ENCODE peak calls at places on chromosomes 6 and 20, in seven cellular contexts. P is HepG2, S is SK-N-SH, N is HCT116, F is GM12878, K is H1, M is K562. Q is an unnamed sample.

GRCh38 chr6:125868252-125868651 is 77.5 kb downstream of the NCOA7 start:
- DNase-seq in P (no peak), S (no peak), N (no peak), F (no peak), K (no peak), M (no peak), Q (no peak)

GRCh38 chr6:105207524-105208269 is 27.9 kb upstream of the POPDC3 start:
- DNase-seq in P (no peak), S (no peak), N (no peak), F (no peak), K (no peak), M (no peak), Q (no peak)

GRCh38 chr6:53066874-53067273 is 1.7 kb downstream of the FBXO9 start:
- DNase-seq in P (no peak), S (no peak), N (no peak), F (no peak), K (no peak), M (no peak), Q (no peak)

GRCh38 chr6:24658573-24659511 is 7.9 kb downstream of the TDP2 start:
- DNase-seq in P (no peak), S (no peak), N (no peak), F (no peak), K (no peak), M (peak), Q (no peak)

GRCh38 chr6:19986691-19987438 is 149.7 kb downstream of the ID4 start:
- DNase-seq in P (no peak), S (no peak), N (no peak), F (no peak), K (no peak), M (no peak), Q (no peak)

GRCh38 chr20:61918548-61918947 is 147.1 kb downstream of the TAF4 start:
- DNase-seq in P (no peak), S (no peak), N (no peak), F (no peak), K (no peak), M (no peak), Q (no peak)

GRCh38 chr6:14896475-14896874 is 349.4 kb upstream of the JARID2 start:
- DNase-seq in P (no peak), S (no peak), N (no peak), F (no peak), K (no peak), M (no peak), Q (no peak)

GRCh38 chr6:42443312-42444075 is 8.2 kb downstream of the TRERF1 start:
- DNase-seq in P (no peak), S (no peak), N (no peak), F (no peak), K (no peak), M (no peak), Q (no peak)

DNA sequence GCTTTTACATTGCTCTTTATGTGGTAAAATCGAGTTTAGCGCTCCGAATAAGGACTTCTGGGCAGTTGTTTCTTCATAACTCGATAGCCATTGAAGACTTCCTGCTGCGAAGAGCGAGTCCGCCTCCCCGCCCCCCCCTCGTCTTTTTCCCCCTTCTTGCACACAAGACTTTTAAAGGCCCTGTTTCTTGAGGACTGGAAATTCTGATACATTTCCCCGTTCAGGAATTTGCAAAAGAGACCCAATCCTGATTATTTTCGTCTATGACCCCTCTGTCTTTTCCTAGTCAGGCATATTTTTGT is 1.6 kb upstream of the CITED2 start:
- DNase-seq in P (no peak), S (no peak), N (no peak), F (peak), K (no peak), M (peak), Q (no peak)
- TF ChIP-seq JUND in P (no peak), S (no peak), N (no peak), F (no peak), K (no peak), M (no peak), Q (no peak)

GRCh38 chr6:38603966-38604365 is 35.8 kb downstream of the BTBD9 start:
- DNase-seq in P (no peak), S (no peak), N (no peak), F (no peak), K (no peak), M (no peak), Q (peak)
- TF ChIP-seq JUND in P (no peak), S (no peak), N (no peak), F (no peak), K (no peak), M (no peak), Q (no peak)

GRCh38 chr6:166032366-166033171 is 135.1 kb downstream of the TBXT start:
- DNase-seq in P (no peak), S (peak), N (peak), F (no peak), K (no peak), M (no peak), Q (peak)
- TF ChIP-seq JUND in P (no peak), S (no peak), N (no peak), F (no peak), K (no peak), M (no peak), Q (no peak)

GRCh38 chr6:137313928-137314855 is 95.0 kb upstream of the IFNGR1 start:
- DNase-seq in P (peak), S (peak), N (peak), F (peak), K (no peak), M (peak), Q (peak)

GRCh38 chr6:137311940-137312339 is 92.8 kb upstream of the IFNGR1 start:
- DNase-seq in P (no peak), S (no peak), N (no peak), F (no peak), K (no peak), M (no peak), Q (no peak)

GRCh38 chr6:137313211-137313610 is 94.0 kb upstream of the IFNGR1 start:
- DNase-seq in P (no peak), S (no peak), N (no peak), F (no peak), K (no peak), M (no peak), Q (no peak)

GRCh38 chr6:137316626-137317025 is 97.4 kb upstream of the IFNGR1 start:
- DNase-seq in P (no peak), S (no peak), N (no peak), F (no peak), K (no peak), M (no peak), Q (no peak)

GRCh38 chr6:137315081-137315480 is 95.9 kb upstream of the IFNGR1 start:
- DNase-seq in P (peak), S (no peak), N (no peak), F (no peak), K (no peak), M (no peak), Q (no peak)
- TF ChIP-seq JUND in P (no peak), S (no peak), N (no peak), F (no peak), K (no peak), M (no peak), Q (no peak)

GRCh38 chr6:138004423-138005287 is 102.6 kb downstream of the PERP start:
- DNase-seq in P (peak), S (no peak), N (peak), F (peak), K (no peak), M (peak), Q (peak)
- TF ChIP-seq JUND in P (no peak), S (no peak), N (no peak), F (no peak), K (no peak), M (no peak), Q (no peak)